ENCODE peak calls at places on chromosomes 4 and X, in seven cellular contexts. N, W, J, T, E, L and H are unnamed samples.

GRCh38 chrX:56800801-56801200 is 71.8 kb downstream of the NBDY start:
- DNase-seq in N (no peak), W (no peak), J (no peak), T (peak), E (no peak), L (no peak), H (no peak)

GRCh38 chr4:185311113-185311888 is 84.4 kb downstream of the LRP2BP start:
- DNase-seq in N (no peak), W (no peak), J (no peak), T (no peak), E (no peak), L (no peak), H (no peak)

GRCh38 chr4:148962539-148963290 is 520.5 kb upstream of the NR3C2 start:
- DNase-seq in N (peak), W (no peak), J (no peak), T (no peak), E (no peak), L (no peak), H (no peak)

GRCh38 chr4:6475492-6476020 is 3.1 kb upstream of the PPP2R2C start:
- DNase-seq in N (no peak), W (no peak), J (no peak), T (peak), E (no peak), L (no peak), H (no peak)

GRCh38 chr4:98510757-98511517 is 147.5 kb downstream of the TSPAN5 start:
- DNase-seq in N (peak), W (no peak), J (no peak), T (no peak), E (peak), L (no peak), H (no peak)

GRCh38 chr4:177047070-177047850 is 254.5 kb upstream of the VEGFC start:
- DNase-seq in N (peak), W (peak), J (peak), T (peak), E (peak), L (peak), H (peak)

GRCh38 chrX:101079736-101080135 is 1.1 kb downstream of the TMEM35A start:
- DNase-seq in N (no peak), W (no peak), J (no peak), T (no peak), E (no peak), L (no peak), H (no peak)

GRCh38 chr4:113882668-113883067 is 96.8 kb downstream of the ARSJ start:
- DNase-seq in N (peak), W (no peak), J (no peak), T (no peak), E (no peak), L (no peak), H (no peak)

GRCh38 chrX:33252306-33252825 is 41.0 kb upstream of the DMD start:
- DNase-seq in N (peak), W (no peak), J (no peak), T (no peak), E (no peak), L (no peak), H (peak)

GRCh38 chrX:148530464-148531077 is 30.2 kb downstream of the AFF2 start:
- DNase-seq in N (peak), W (no peak), J (peak), T (no peak), E (no peak), L (peak), H (peak)

GRCh38 chr4:106287353-106287969 is 28.5 kb downstream of the TBCK start:
- DNase-seq in N (peak), W (peak), J (peak), T (no peak), E (peak), L (no peak), H (peak)

GRCh38 chrX:101550362-101550761 is at the start of gene ARMCX1:
- DNase-seq in N (peak), W (peak), J (peak), T (peak), E (peak), L (peak), H (peak)

GRCh38 chrX:71256051-71256450 is 2.1 kb upstream of the ZMYM3 start:
- DNase-seq in N (peak), W (no peak), J (no peak), T (no peak), E (no peak), L (no peak), H (no peak)

GRCh38 chrX:101037231-101037630 is 14.7 kb downstream of the TRMT2B start:
- DNase-seq in N (no peak), W (no peak), J (no peak), T (no peak), E (no peak), L (no peak), H (no peak)

GRCh38 chrX:13007519-13008188 is 32.7 kb downstream of the TMSB4X start:
- DNase-seq in N (peak), W (no peak), J (peak), T (no peak), E (no peak), L (no peak), H (no peak)

GRCh38 chr4:3399277-3400194 is 42.2 kb upstream of the HGFAC start:
- DNase-seq in N (peak), W (no peak), J (no peak), T (no peak), E (no peak), L (no peak), H (no peak)
- TF ChIP-seq CTCF in N (no peak), W (no peak), J (no peak), T (no peak), E (no peak), L (no peak), H (no peak)

GRCh38 chrX:23742693-23743622 is at the start of gene ACOT9:
- DNase-seq in N (peak), W (peak), J (peak), T (peak), E (peak), L (peak), H (peak)
- TF ChIP-seq CTCF in N (no peak), W (no peak), J (peak), T (no peak), E (no peak), L (no peak), H (no peak)

GRCh38 chr4:54575919-54576318 is 81.8 kb upstream of the KIT start:
- DNase-seq in N (no peak), W (no peak), J (no peak), T (no peak), E (no peak), L (no peak), H (no peak)
- TF ChIP-seq CTCF in N (no peak), W (no peak), J (no peak), T (no peak), E (no peak), L (no peak), H (no peak)

GRCh38 chrX:79096339-79096638 is 48.2 kb upstream of the GPR174 start:
- DNase-seq in N (no peak), W (no peak), J (no peak), T (no peak), E (no peak), L (no peak), H (no peak)

GRCh38 chrX:79095441-79096338 is 48.8 kb upstream of the GPR174 start:
- DNase-seq in N (no peak), W (no peak), J (no peak), T (no peak), E (no peak), L (no peak), H (no peak)

DNA sequence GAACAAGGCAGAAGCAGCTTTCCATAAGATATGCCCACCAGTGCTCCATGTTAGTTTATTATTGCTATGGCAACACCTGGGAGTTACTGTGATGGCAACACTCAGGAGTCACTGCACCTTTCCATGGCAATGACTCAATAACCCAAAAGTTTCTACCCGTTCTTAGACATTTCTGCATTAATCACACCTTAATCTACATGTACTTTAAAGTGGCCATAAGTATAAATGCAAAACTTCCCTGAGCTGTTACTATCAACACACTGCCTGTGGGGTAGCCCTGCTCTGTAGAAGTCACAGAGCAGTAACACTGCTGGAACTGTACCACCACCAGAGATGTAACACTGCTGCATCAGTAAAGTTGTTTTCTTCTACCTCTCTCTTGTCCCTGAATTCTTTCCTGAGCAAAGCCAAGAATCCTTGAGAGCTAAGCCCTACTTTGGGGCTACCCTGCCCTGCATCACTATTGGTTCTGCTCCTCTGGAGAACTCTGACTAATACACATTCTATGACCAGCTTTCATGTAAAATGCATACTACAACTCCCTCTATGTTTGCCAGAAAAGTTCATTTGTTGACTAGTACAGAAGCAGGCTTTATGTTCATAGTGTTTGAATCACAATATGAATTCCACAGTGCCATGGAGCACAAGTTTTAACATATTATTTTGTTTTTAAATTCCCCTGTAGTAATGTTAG is 43.5 kb upstream of the GPR174 start:
- DNase-seq in N (no peak), W (no peak), J (no peak), T (no peak), E (no peak), L (no peak), H (no peak)
- TF ChIP-seq CTCF in N (no peak), W (no peak), J (no peak), T (no peak), E (no peak), L (no peak), H (no peak)

GRCh38 chr4:122914938-122915337 is 7.5 kb downstream of the NUDT6 start:
- DNase-seq in N (peak), W (no peak), J (no peak), T (no peak), E (peak), L (no peak), H (no peak)

GRCh38 chr4:122917731-122918130 is 4.7 kb downstream of the NUDT6 start:
- DNase-seq in N (peak), W (no peak), J (no peak), T (no peak), E (no peak), L (no peak), H (no peak)

GRCh38 chr4:122911588-122911987 is 10.8 kb downstream of the NUDT6 start:
- DNase-seq in N (no peak), W (no peak), J (no peak), T (no peak), E (no peak), L (no peak), H (no peak)

GRCh38 chr4:122912810-122913575 is 9.4 kb downstream of the NUDT6 start:
- DNase-seq in N (no peak), W (no peak), J (no peak), T (no peak), E (no peak), L (no peak), H (no peak)

GRCh38 chr4:122914292-122914904 is 8.0 kb downstream of the NUDT6 start:
- DNase-seq in N (peak), W (peak), J (no peak), T (no peak), E (peak), L (no peak), H (no peak)
- TF ChIP-seq CTCF in N (peak), W (peak), J (peak), T (no peak), E (peak), L (peak), H (no peak)

GRCh38 chrX:134632386-134632785 is 25.9 kb downstream of the PLAC1 start:
- DNase-seq in N (no peak), W (no peak), J (no peak), T (no peak), E (no peak), L (no peak), H (no peak)
- TF ChIP-seq CTCF in N (no peak), W (no peak), J (no peak), T (no peak), E (no peak), L (no peak), H (no peak)

GRCh38 chr4:87114245-87115062 is 106.0 kb downstream of the KLHL8 start:
- DNase-seq in N (no peak), W (peak), J (no peak), T (peak), E (no peak), L (no peak), H (no peak)
- TF ChIP-seq CTCF in N (peak), W (peak), J (no peak), T (peak), E (no peak), L (no peak), H (no peak)

DNA sequence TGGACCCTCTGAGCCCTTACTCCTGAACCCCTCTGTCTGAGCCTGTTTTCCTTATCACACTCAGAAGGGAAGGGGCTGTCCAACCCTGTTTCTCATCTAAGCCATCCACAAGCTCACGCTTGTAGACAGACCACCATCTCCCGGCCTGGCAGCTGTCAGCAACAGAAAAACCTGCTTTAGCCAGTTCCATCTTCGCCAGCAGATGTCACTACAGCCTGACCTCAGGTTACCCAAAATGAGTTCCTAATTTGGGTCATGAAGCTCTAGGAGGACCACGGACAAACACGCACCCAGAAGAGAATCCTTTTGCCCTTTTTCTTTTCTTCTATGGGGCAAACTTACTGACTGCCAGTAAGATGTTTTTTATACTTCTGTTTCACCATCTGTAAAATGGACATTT is 445.4 kb downstream of the BCOR start:
- DNase-seq in N (peak), W (peak), J (no peak), T (peak), E (no peak), L (no peak), H (peak)
- TF ChIP-seq CTCF in N (peak), W (no peak), J (peak), T (peak), E (peak), L (peak), H (peak)